ENCODE peak calls at places on chromosomes 11 and 22, in ten cellular contexts. One of them, this sample, is unnamed.

GRCh38 chr11:102347526-102348331 is 715 bp downstream of the BIRC2 start:
- DNase-seq in right lobe of liver: no peak
- DNase-seq in thoracic aorta: no peak
- DNase-seq in AG04449: no peak
- DNase-seq in astrocyte of the spinal cord: peak
- DNase-seq in IMR-90: peak
- DNase-seq in pancreas: no peak
- DNase-seq in dorsolateral prefrontal cortex: no peak
- DNase-seq in BJ: no peak
- DNase-seq in epithelial cell of esophagus: peak
- DNase-seq in this sample: no peak

GRCh38 chr11:17746096-17746495 is 11.5 kb downstream of the KCNC1 start:
- DNase-seq in thoracic aorta: no peak
- DNase-seq in BJ: no peak
- DNase-seq in epithelial cell of esophagus: no peak
- DNase-seq in pancreas: no peak
- DNase-seq in IMR-90: no peak
- DNase-seq in astrocyte of the spinal cord: no peak
- DNase-seq in AG04449: no peak
- DNase-seq in dorsolateral prefrontal cortex: no peak
- DNase-seq in right lobe of liver: no peak
- DNase-seq in this sample: no peak

GRCh38 chr11:111834432-111835163 is 36.8 kb downstream of the ALG9 start:
- DNase-seq in right lobe of liver: no peak
- DNase-seq in pancreas: no peak
- DNase-seq in BJ: no peak
- DNase-seq in dorsolateral prefrontal cortex: no peak
- DNase-seq in astrocyte of the spinal cord: no peak
- DNase-seq in epithelial cell of esophagus: no peak
- DNase-seq in IMR-90: no peak
- DNase-seq in thoracic aorta: no peak
- DNase-seq in AG04449: no peak
- DNase-seq in this sample: no peak

GRCh38 chr11:119356349-119357031 is 10.0 kb upstream of the MFRP start:
- DNase-seq in BJ: no peak
- DNase-seq in IMR-90: peak
- DNase-seq in epithelial cell of esophagus: peak
- DNase-seq in thoracic aorta: no peak
- DNase-seq in dorsolateral prefrontal cortex: no peak
- DNase-seq in AG04449: no peak
- DNase-seq in pancreas: no peak
- DNase-seq in right lobe of liver: peak
- DNase-seq in astrocyte of the spinal cord: peak
- DNase-seq in this sample: no peak

GRCh38 chr11:85086511-85087284 is 540.4 kb downstream of the DLG2 start:
- DNase-seq in epithelial cell of esophagus: peak
- DNase-seq in astrocyte of the spinal cord: peak
- DNase-seq in IMR-90: peak
- DNase-seq in right lobe of liver: no peak
- DNase-seq in pancreas: no peak
- DNase-seq in thoracic aorta: no peak
- DNase-seq in AG04449: no peak
- DNase-seq in dorsolateral prefrontal cortex: no peak
- DNase-seq in BJ: no peak
- DNase-seq in this sample: no peak

GRCh38 chr11:65782816-65783228 is 2.0 kb upstream of the AP5B1 start:
- DNase-seq in right lobe of liver: no peak
- DNase-seq in epithelial cell of esophagus: peak
- DNase-seq in astrocyte of the spinal cord: no peak
- DNase-seq in dorsolateral prefrontal cortex: no peak
- DNase-seq in IMR-90: no peak
- DNase-seq in AG04449: no peak
- DNase-seq in BJ: no peak
- DNase-seq in pancreas: no peak
- DNase-seq in thoracic aorta: no peak
- DNase-seq in this sample: no peak

GRCh38 chr11:8229299-8230177 is 34.1 kb downstream of the LMO1 start:
- DNase-seq in AG04449: no peak
- DNase-seq in thoracic aorta: no peak
- DNase-seq in dorsolateral prefrontal cortex: no peak
- DNase-seq in astrocyte of the spinal cord: no peak
- DNase-seq in right lobe of liver: no peak
- DNase-seq in IMR-90: no peak
- DNase-seq in epithelial cell of esophagus: peak
- DNase-seq in pancreas: peak
- DNase-seq in BJ: no peak
- DNase-seq in this sample: no peak

GRCh38 chr11:112128483-112129121 is 35.3 kb downstream of the IL18 start:
- DNase-seq in right lobe of liver: peak
- DNase-seq in IMR-90: peak
- DNase-seq in astrocyte of the spinal cord: peak
- DNase-seq in epithelial cell of esophagus: peak
- DNase-seq in thoracic aorta: no peak
- DNase-seq in dorsolateral prefrontal cortex: peak
- DNase-seq in AG04449: peak
- DNase-seq in pancreas: no peak
- DNase-seq in BJ: peak
- DNase-seq in this sample: no peak

GRCh38 chr11:70060611-70061293 is 17.4 kb upstream of the ANO1 start:
- DNase-seq in dorsolateral prefrontal cortex: no peak
- DNase-seq in IMR-90: no peak
- DNase-seq in AG04449: no peak
- DNase-seq in right lobe of liver: no peak
- DNase-seq in pancreas: no peak
- DNase-seq in thoracic aorta: no peak
- DNase-seq in epithelial cell of esophagus: no peak
- DNase-seq in BJ: no peak
- DNase-seq in astrocyte of the spinal cord: no peak
- DNase-seq in this sample: no peak

GRCh38 chr22:36461665-36462474 is 19.6 kb downstream of the TXN2 start:
- DNase-seq in IMR-90: peak
- DNase-seq in BJ: no peak
- DNase-seq in AG04449: peak
- DNase-seq in right lobe of liver: peak
- DNase-seq in thoracic aorta: peak
- DNase-seq in astrocyte of the spinal cord: peak
- DNase-seq in epithelial cell of esophagus: peak
- DNase-seq in dorsolateral prefrontal cortex: no peak
- DNase-seq in pancreas: peak
- DNase-seq in this sample: no peak

GRCh38 chr22:48096846-48097665 is 1334.6 kb downstream of the TBC1D22A start:
- DNase-seq in thoracic aorta: no peak
- DNase-seq in epithelial cell of esophagus: no peak
- DNase-seq in AG04449: no peak
- DNase-seq in IMR-90: no peak
- DNase-seq in pancreas: no peak
- DNase-seq in astrocyte of the spinal cord: no peak
- DNase-seq in right lobe of liver: no peak
- DNase-seq in dorsolateral prefrontal cortex: no peak
- DNase-seq in BJ: no peak
- DNase-seq in this sample: no peak

GRCh38 chr11:34213366-34213765 is 107.9 kb downstream of the NAT10 start:
- DNase-seq in AG04449: no peak
- DNase-seq in dorsolateral prefrontal cortex: no peak
- DNase-seq in right lobe of liver: no peak
- DNase-seq in BJ: no peak
- DNase-seq in astrocyte of the spinal cord: peak
- DNase-seq in epithelial cell of esophagus: peak
- DNase-seq in thoracic aorta: no peak
- DNase-seq in IMR-90: peak
- DNase-seq in pancreas: no peak
- DNase-seq in this sample: no peak

GRCh38 chr11:36817336-36817965 is 219.4 kb upstream of the RAG2 start:
- DNase-seq in IMR-90: no peak
- DNase-seq in astrocyte of the spinal cord: no peak
- DNase-seq in BJ: no peak
- DNase-seq in AG04449: no peak
- DNase-seq in right lobe of liver: no peak
- DNase-seq in dorsolateral prefrontal cortex: no peak
- DNase-seq in pancreas: no peak
- DNase-seq in epithelial cell of esophagus: peak
- DNase-seq in thoracic aorta: no peak
- DNase-seq in this sample: no peak

GRCh38 chr22:37179622-37180420 is 8.2 kb downstream of the C1QTNF6 start:
- DNase-seq in BJ: no peak
- DNase-seq in right lobe of liver: no peak
- DNase-seq in pancreas: peak
- DNase-seq in AG04449: no peak
- DNase-seq in astrocyte of the spinal cord: no peak
- DNase-seq in thoracic aorta: no peak
- DNase-seq in dorsolateral prefrontal cortex: no peak
- DNase-seq in epithelial cell of esophagus: no peak
- DNase-seq in IMR-90: no peak
- DNase-seq in this sample: no peak

GRCh38 chr22:17580461-17581031 is 17.2 kb downstream of the SLC25A18 start:
- DNase-seq in pancreas: no peak
- DNase-seq in right lobe of liver: peak
- DNase-seq in astrocyte of the spinal cord: no peak
- DNase-seq in epithelial cell of esophagus: no peak
- DNase-seq in IMR-90: no peak
- DNase-seq in thoracic aorta: no peak
- DNase-seq in BJ: no peak
- DNase-seq in AG04449: no peak
- DNase-seq in dorsolateral prefrontal cortex: no peak
- DNase-seq in this sample: no peak

GRCh38 chr11:71397961-71398360 is 50.2 kb downstream of the DHCR7 start:
- DNase-seq in epithelial cell of esophagus: no peak
- DNase-seq in IMR-90: no peak
- DNase-seq in dorsolateral prefrontal cortex: no peak
- DNase-seq in BJ: no peak
- DNase-seq in AG04449: no peak
- DNase-seq in astrocyte of the spinal cord: no peak
- DNase-seq in thoracic aorta: no peak
- DNase-seq in right lobe of liver: no peak
- DNase-seq in pancreas: no peak
- DNase-seq in this sample: no peak

GRCh38 chr11:36638586-36638985 is 40.5 kb upstream of the RAG2 start:
- DNase-seq in IMR-90: no peak
- DNase-seq in BJ: no peak
- DNase-seq in epithelial cell of esophagus: no peak
- DNase-seq in right lobe of liver: no peak
- DNase-seq in dorsolateral prefrontal cortex: no peak
- DNase-seq in pancreas: no peak
- DNase-seq in thoracic aorta: no peak
- DNase-seq in AG04449: no peak
- DNase-seq in astrocyte of the spinal cord: no peak
- DNase-seq in this sample: no peak

DNA sequence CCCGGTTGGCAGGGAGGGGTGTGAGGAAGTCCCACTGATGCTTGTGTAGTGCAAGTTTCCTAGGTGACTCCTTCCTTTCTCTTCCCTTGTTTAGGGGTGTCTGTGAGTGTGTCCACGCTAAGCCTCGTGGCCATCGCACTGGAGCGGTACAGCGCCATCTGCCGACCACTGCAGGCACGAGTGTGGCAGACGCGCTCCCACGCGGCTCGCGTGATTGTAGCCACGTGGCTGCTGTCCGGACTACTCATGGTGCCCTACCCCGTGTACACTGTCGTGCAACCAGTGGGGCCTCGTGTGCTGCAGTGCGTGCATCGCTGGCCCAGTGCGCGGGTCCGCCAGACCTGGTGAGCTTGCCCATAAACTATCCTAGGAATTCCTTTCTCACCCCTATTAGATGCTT is 10.4 kb downstream of the CCKBR start:
- DNase-seq in AG04449: no peak
- DNase-seq in BJ: no peak
- DNase-seq in astrocyte of the spinal cord: no peak
- DNase-seq in epithelial cell of esophagus: no peak
- DNase-seq in pancreas: no peak
- DNase-seq in IMR-90: no peak
- DNase-seq in dorsolateral prefrontal cortex: no peak
- DNase-seq in thoracic aorta: no peak
- DNase-seq in right lobe of liver: no peak
- DNase-seq in this sample: no peak
- TF ChIP-seq CTCF in AG04449: no peak
- TF ChIP-seq CTCF in BJ: no peak
- TF ChIP-seq CTCF in astrocyte of the spinal cord: no peak
- TF ChIP-seq CTCF in epithelial cell of esophagus: no peak
- TF ChIP-seq CTCF in pancreas: no peak
- TF ChIP-seq CTCF in IMR-90: no peak
- TF ChIP-seq CTCF in dorsolateral prefrontal cortex: no peak
- TF ChIP-seq CTCF in thoracic aorta: no peak
- TF ChIP-seq CTCF in right lobe of liver: no peak
- TF ChIP-seq CTCF in this sample: peak

GRCh38 chr11:2155511-2155910 is 5.5 kb downstream of the INS start:
- DNase-seq in pancreas: no peak
- DNase-seq in BJ: no peak
- DNase-seq in right lobe of liver: no peak
- DNase-seq in AG04449: no peak
- DNase-seq in thoracic aorta: no peak
- DNase-seq in dorsolateral prefrontal cortex: no peak
- DNase-seq in IMR-90: no peak
- DNase-seq in astrocyte of the spinal cord: no peak
- DNase-seq in epithelial cell of esophagus: no peak
- DNase-seq in this sample: no peak
- H3K4me3 ChIP-seq in pancreas: no peak
- H3K4me3 ChIP-seq in BJ: no peak
- H3K4me3 ChIP-seq in right lobe of liver: peak
- H3K4me3 ChIP-seq in AG04449: no peak
- H3K4me3 ChIP-seq in thoracic aorta: no peak
- H3K4me3 ChIP-seq in dorsolateral prefrontal cortex: no peak
- H3K4me3 ChIP-seq in IMR-90: no peak
- H3K4me3 ChIP-seq in astrocyte of the spinal cord: no peak
- H3K4me3 ChIP-seq in epithelial cell of esophagus: no peak
- H3K4me3 ChIP-seq in this sample: no peak

GRCh38 chr11:121104223-121104831 is 3.3 kb downstream of the TECTA start:
- DNase-seq in epithelial cell of esophagus: no peak
- DNase-seq in BJ: no peak
- DNase-seq in right lobe of liver: no peak
- DNase-seq in astrocyte of the spinal cord: no peak
- DNase-seq in pancreas: no peak
- DNase-seq in AG04449: no peak
- DNase-seq in thoracic aorta: no peak
- DNase-seq in dorsolateral prefrontal cortex: no peak
- DNase-seq in IMR-90: no peak
- DNase-seq in this sample: no peak
- TF ChIP-seq CTCF in epithelial cell of esophagus: no peak
- TF ChIP-seq CTCF in BJ: no peak
- TF ChIP-seq CTCF in right lobe of liver: no peak
- TF ChIP-seq CTCF in astrocyte of the spinal cord: no peak
- TF ChIP-seq CTCF in pancreas: no peak
- TF ChIP-seq CTCF in AG04449: no peak
- TF ChIP-seq CTCF in thoracic aorta: no peak
- TF ChIP-seq CTCF in dorsolateral prefrontal cortex: no peak
- TF ChIP-seq CTCF in IMR-90: no peak
- TF ChIP-seq CTCF in this sample: peak

DNA sequence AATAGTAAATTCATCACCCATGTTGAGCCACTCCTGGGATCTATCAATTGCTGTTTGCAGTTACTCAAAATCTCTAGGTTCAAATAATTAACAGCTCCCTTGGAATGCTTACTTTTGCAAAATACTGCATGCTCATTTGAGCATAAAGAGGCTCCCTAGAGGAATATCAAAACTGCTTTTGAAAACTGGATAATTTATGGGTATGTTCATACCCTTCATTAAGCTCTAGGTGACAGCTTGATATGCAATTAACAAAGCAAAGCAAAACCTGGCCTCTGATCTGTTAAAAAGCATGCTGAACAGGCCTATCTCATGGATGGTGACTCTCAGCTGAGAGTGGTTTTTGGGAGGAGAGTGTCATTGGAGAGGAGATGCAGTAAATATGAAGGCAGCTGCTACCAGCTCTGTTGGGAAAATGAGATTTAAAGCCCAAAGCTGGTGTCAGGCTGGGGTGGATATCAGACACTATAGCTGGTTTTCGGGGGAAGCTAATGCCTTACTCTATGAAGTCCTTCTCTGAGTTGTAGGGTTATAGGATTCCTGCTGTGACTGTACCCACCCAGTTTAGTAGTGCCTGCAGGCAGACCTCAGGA is 110.9 kb downstream of the RASSF10 start:
- DNase-seq in epithelial cell of esophagus: no peak
- DNase-seq in right lobe of liver: no peak
- DNase-seq in dorsolateral prefrontal cortex: no peak
- DNase-seq in AG04449: no peak
- DNase-seq in IMR-90: no peak
- DNase-seq in BJ: no peak
- DNase-seq in pancreas: no peak
- DNase-seq in astrocyte of the spinal cord: no peak
- DNase-seq in thoracic aorta: no peak
- DNase-seq in this sample: no peak
- H3K4me3 ChIP-seq in epithelial cell of esophagus: no peak
- H3K4me3 ChIP-seq in right lobe of liver: no peak
- H3K4me3 ChIP-seq in dorsolateral prefrontal cortex: no peak
- H3K4me3 ChIP-seq in AG04449: no peak
- H3K4me3 ChIP-seq in IMR-90: no peak
- H3K4me3 ChIP-seq in BJ: no peak
- H3K4me3 ChIP-seq in pancreas: no peak
- H3K4me3 ChIP-seq in astrocyte of the spinal cord: no peak
- H3K4me3 ChIP-seq in thoracic aorta: no peak
- H3K4me3 ChIP-seq in this sample: no peak